ENCODE peak calls at places on chromosomes 11 and 22, in four cellular contexts. Z is dorsolateral prefrontal cortex, Y is sigmoid colon, B is heart left ventricle. J is an unnamed sample.

GRCh38 chr11:79667377-79667776 is 226.5 kb upstream of the TENM4 start:
- DNase-seq in Z (no peak), Y (no peak), B (no peak), J (no peak)

GRCh38 chr11:36278531-36279245 is 10.5 kb downstream of the COMMD9 start:
- DNase-seq in Z (no peak), Y (no peak), B (no peak), J (no peak)

GRCh38 chr11:58963551-58964075 is 24.3 kb downstream of the GLYATL1 start:
- DNase-seq in Z (no peak), Y (no peak), B (no peak), J (peak)

GRCh38 chr11:94639901-94640721 is 72.9 kb downstream of the PIWIL4 start:
- DNase-seq in Z (no peak), Y (no peak), B (peak), J (no peak)

GRCh38 chr11:114296979-114297372 is 777 bp downstream of the NNMT start:
- DNase-seq in Z (no peak), Y (no peak), B (no peak), J (no peak)

GRCh38 chr22:49181431-49181830 is 646.2 kb downstream of the BRD1 start:
- DNase-seq in Z (no peak), Y (no peak), B (no peak), J (no peak)

GRCh38 chr22:38733329-38734202 is 22.2 kb downstream of the SUN2 start:
- DNase-seq in Z (peak), Y (peak), B (peak), J (no peak)

GRCh38 chr22:25098445-25099081 is 101.1 kb upstream of the CRYBB3 start:
- DNase-seq in Z (no peak), Y (no peak), B (no peak), J (no peak)

GRCh38 chr11:85828640-85828978 is 17.7 kb upstream of the SYTL2 start:
- DNase-seq in Z (no peak), Y (no peak), B (no peak), J (no peak)

GRCh38 chr11:63610604-63611394 is 3.4 kb downstream of the PLAAT3 start:
- DNase-seq in Z (no peak), Y (peak), B (no peak), J (no peak)

GRCh38 chr22:20192293-20192971 is 41.6 kb upstream of the CCDC188 start:
- DNase-seq in Z (no peak), Y (no peak), B (no peak), J (no peak)

GRCh38 chr11:105111145-105111944 is 28.2 kb downstream of the CARD18 start:
- DNase-seq in Z (no peak), Y (no peak), B (no peak), J (no peak)

GRCh38 chr11:61971177-61972111 is 4.0 kb upstream of the FTH1 start:
- DNase-seq in Z (peak), Y (peak), B (peak), J (peak)

GRCh38 chr11:114171257-114172054 is 111.9 kb downstream of the ZBTB16 start:
- DNase-seq in Z (no peak), Y (peak), B (peak), J (no peak)

GRCh38 chr22:20783844-20784723 is 10.2 kb downstream of the SERPIND1 start:
- DNase-seq in Z (no peak), Y (no peak), B (no peak), J (no peak)

GRCh38 chr11:77069969-77070582 is 3.3 kb downstream of the CAPN5 start:
- DNase-seq in Z (no peak), Y (no peak), B (no peak), J (no peak)

GRCh38 chr22:21624120-21624879 is 5.5 kb downstream of the YDJC start:
- DNase-seq in Z (no peak), Y (no peak), B (peak), J (no peak)

GRCh38 chr11:9046376-9046775 is 42.6 kb upstream of the NRIP3 start:
- DNase-seq in Z (no peak), Y (peak), B (no peak), J (no peak)

GRCh38 chr11:66188580-66188979 is 79.9 kb upstream of the RAB1B start:
- DNase-seq in Z (no peak), Y (no peak), B (no peak), J (no peak)

GRCh38 chr22:38187413-38188212 is 6.0 kb upstream of the PLA2G6 start:
- DNase-seq in Z (no peak), Y (no peak), B (no peak), J (no peak)

GRCh38 chr11:63880031-63880841 is 36.7 kb downstream of the RCOR2 start:
- DNase-seq in Z (no peak), Y (no peak), B (no peak), J (no peak)

GRCh38 chr11:123526027-123526805 is 96.1 kb downstream of the GRAMD1B start:
- DNase-seq in Z (no peak), Y (no peak), B (no peak), J (no peak)

GRCh38 chr11:77172666-77172982 is 44.6 kb downstream of the MYO7A start:
- DNase-seq in Z (no peak), Y (no peak), B (no peak), J (no peak)

GRCh38 chr22:29071261-29072045 is 1.4 kb upstream of the KREMEN1 start:
- DNase-seq in Z (no peak), Y (peak), B (no peak), J (no peak)

GRCh38 chr22:30159561-30160353 is 79.5 kb downstream of the HORMAD2 start:
- DNase-seq in Z (no peak), Y (no peak), B (no peak), J (peak)

GRCh38 chr22:47046411-47047065 is 284.1 kb downstream of the TBC1D22A start:
- DNase-seq in Z (no peak), Y (peak), B (peak), J (no peak)

GRCh38 chr11:60925685-60926267 is 1.5 kb downstream of the TMEM132A start:
- DNase-seq in Z (no peak), Y (no peak), B (no peak), J (no peak)

GRCh38 chr22:45112136-45112879 is 51.4 kb upstream of the NUP50 start:
- DNase-seq in Z (no peak), Y (no peak), B (no peak), J (peak)

GRCh38 chr11:7665473-7666291 is 7.6 kb downstream of the CYB5R2 start:
- DNase-seq in Z (peak), Y (peak), B (peak), J (no peak)

GRCh38 chr11:133403900-133404299 is 128.4 kb downstream of the OPCML start:
- DNase-seq in Z (no peak), Y (no peak), B (no peak), J (no peak)

GRCh38 chr11:91996526-91996925 is 228.1 kb upstream of the FAT3 start:
- DNase-seq in Z (no peak), Y (no peak), B (no peak), J (no peak)

GRCh38 chr11:1486054-1486825 is at the start of gene MOB2:
- DNase-seq in Z (no peak), Y (peak), B (peak), J (no peak)

GRCh38 chr11:1295086-1295485 is 14.3 kb downstream of the TOLLIP start:
- DNase-seq in Z (no peak), Y (peak), B (peak), J (no peak)

GRCh38 chr11:35047179-35047578 is 91.8 kb upstream of the CD44 start:
- DNase-seq in Z (no peak), Y (no peak), B (no peak), J (no peak)

GRCh38 chr11:58926695-58927094 is 12.6 kb upstream of the GLYATL1 start:
- DNase-seq in Z (no peak), Y (no peak), B (no peak), J (peak)

GRCh38 chr11:10908215-10908990 is 50.5 kb upstream of the ZBED5 start:
- DNase-seq in Z (no peak), Y (no peak), B (no peak), J (peak)

GRCh38 chr11:12066799-12067508 is 43.4 kb upstream of the MICAL2 start:
- DNase-seq in Z (no peak), Y (peak), B (no peak), J (peak)

GRCh38 chr22:46935506-46936377 is 173.3 kb downstream of the TBC1D22A start:
- DNase-seq in Z (no peak), Y (no peak), B (no peak), J (no peak)

GRCh38 chr11:46341454-46341853 is 5.8 kb upstream of the DGKZ start:
- DNase-seq in Z (no peak), Y (no peak), B (no peak), J (no peak)

GRCh38 chr11:46343520-46343919 is 3.7 kb upstream of the DGKZ start:
- DNase-seq in Z (no peak), Y (no peak), B (no peak), J (no peak)

GRCh38 chr11:46345131-46345597 is 2.1 kb upstream of the DGKZ start:
- DNase-seq in Z (no peak), Y (no peak), B (peak), J (no peak)

GRCh38 chr11:46339816-46340215 is 7.4 kb upstream of the DGKZ start:
- DNase-seq in Z (no peak), Y (no peak), B (peak), J (no peak)

GRCh38 chr11:46342237-46342636 is 5.0 kb upstream of the DGKZ start:
- DNase-seq in Z (no peak), Y (no peak), B (peak), J (no peak)
- H3K4me3 ChIP-seq in Z (no peak), Y (no peak), B (no peak), J (no peak)

GRCh38 chr11:75214411-75214821 is 26.2 kb upstream of the TPBGL start:
- DNase-seq in Z (peak), Y (peak), B (peak), J (no peak)
- TF ChIP-seq CTCF in Z (no peak), Y (no peak), B (no peak), J (peak)

GRCh38 chr11:48101958-48102357 is 114.7 kb upstream of the OR4B1 start:
- DNase-seq in Z (no peak), Y (no peak), B (no peak), J (no peak)
- H3K4me3 ChIP-seq in Z (no peak), Y (no peak), B (no peak), J (no peak)

DNA sequence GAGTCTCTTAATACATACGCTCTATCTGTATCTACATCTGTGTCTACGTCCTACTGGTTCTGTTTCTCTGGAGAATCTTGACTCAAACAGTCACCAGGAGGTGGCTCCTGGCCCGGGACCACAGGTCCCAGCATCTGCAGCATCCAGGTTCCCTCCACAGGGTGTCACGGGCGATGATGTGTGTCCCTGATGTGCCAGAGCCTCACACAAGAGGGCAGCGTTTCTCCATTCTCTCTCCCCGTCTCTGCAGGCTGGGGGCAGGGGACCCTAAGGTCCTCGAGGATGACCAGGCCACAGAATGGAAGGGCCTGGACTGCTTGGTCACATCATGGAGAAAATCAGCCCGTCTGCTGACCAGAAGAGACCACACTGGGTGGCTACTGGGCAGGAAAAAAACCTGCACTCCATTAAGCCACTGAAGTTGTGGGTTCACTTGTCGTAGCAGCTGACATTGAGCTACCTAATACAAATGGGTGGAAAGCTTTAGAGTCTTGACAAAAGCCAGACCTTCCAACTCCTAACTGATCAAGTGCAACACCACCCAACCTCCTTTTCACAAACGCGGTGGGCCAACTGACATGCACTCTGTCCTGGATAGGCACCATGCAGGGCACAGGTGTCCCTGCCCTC is 392.5 kb downstream of the CTTN start:
- DNase-seq in Z (no peak), Y (no peak), B (no peak), J (no peak)
- TF ChIP-seq CTCF in Z (no peak), Y (no peak), B (no peak), J (peak)

GRCh38 chr11:57476883-57477506 is 16.7 kb downstream of the RTN4RL2 start:
- DNase-seq in Z (no peak), Y (no peak), B (peak), J (no peak)
- H3K4me3 ChIP-seq in Z (peak), Y (peak), B (peak), J (peak)

GRCh38 chr22:44085743-44086741 is 61.9 kb downstream of the PARVB start:
- DNase-seq in Z (no peak), Y (peak), B (peak), J (no peak)
- TF ChIP-seq CTCF in Z (no peak), Y (no peak), B (peak), J (peak)

DNA sequence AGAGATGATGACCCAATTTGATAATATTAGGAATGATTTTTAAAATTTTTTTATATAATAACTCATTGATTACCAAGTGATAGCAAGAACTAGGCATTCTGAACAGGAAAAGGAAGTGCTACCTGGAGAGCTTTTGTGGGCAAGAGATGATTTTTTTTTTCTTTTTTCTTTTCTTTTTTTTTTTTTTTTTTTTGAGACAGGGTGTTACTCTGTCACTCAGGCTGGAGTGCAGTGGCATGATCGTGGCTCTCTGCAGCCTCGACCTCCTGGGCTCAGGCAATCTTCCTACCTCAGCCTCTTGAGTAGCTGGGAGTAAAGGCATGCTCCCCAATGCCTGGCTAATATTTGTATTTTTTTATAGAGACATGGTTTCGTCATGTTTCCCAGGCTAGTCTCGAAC is 40.4 kb downstream of the TNRC6B start:
- DNase-seq in Z (no peak), Y (no peak), B (no peak), J (no peak)
- H3K4me3 ChIP-seq in Z (no peak), Y (no peak), B (no peak), J (no peak)

DNA sequence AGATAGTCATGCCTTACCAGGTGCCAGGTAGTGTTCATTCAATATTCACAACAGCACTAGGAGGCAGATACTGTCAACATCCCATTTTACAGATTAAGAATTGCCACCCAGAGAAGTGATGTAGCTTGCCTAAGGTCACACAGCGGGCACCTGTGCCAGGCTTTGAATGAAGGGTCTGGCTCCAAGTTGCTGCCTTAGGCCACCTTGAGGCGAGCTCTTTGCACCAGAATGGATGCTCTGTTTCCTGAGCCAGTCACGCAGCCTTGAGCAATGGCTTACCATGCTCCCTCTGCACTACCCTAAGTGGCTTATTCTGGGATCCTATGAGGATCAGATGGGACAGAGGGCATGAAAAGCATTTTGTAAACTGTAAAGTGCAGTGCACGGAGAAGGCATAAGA is 25.1 kb upstream of the TIMP3 start:
- DNase-seq in Z (no peak), Y (no peak), B (no peak), J (no peak)
- TF ChIP-seq CTCF in Z (no peak), Y (no peak), B (no peak), J (no peak)

DNA sequence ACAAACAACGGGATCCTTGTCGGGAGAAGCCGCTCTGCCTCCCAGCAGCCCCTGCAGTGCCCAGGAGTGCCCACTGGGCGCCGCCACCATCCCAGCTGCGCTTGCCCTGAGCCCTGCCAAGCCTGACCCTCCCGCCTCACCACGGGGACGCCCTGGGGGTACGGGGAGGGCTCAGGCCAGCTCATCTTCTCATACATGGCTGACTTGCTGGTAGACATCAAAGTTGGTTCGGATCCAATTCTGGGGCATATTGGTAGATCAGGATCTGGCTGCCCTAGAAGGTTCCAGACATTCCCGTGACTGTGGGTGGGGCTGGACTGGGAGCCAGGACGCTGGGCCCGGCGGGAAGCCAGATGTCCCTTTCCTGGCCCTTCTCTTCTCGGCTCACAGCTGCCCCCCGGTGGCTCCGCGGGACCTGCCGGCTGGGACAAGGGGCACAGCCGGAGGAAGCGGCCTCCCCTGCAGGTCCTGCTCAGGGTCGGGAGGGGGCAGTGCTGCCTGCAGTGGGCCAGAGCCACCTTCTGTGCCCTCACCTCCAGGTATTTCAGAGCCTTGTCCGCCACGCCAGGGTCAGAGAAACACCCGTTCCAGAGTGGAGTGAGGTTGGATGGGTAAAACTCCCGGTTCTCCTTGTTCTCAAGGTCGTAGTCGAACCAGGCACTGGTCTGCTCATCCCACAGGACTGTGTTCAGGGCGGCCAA is 10.6 kb upstream of the TREH start:
- DNase-seq in Z (peak), Y (peak), B (peak), J (peak)
- H3K4me3 ChIP-seq in Z (peak), Y (peak), B (peak), J (peak)

J was measured in BJ.